ENCODE peak calls at places on chromosome 16, in five cellular contexts. A, R, T, D and U are unnamed samples.

GRCh38 chr16:57748596-57748995 is 13.0 kb downstream of the KATNB1 start:
- DNase-seq in R (no peak), A (no peak), D (peak), T (no peak), U (no peak)

GRCh38 chr16:8996891-8997290 is 33.2 kb upstream of the USP7 start:
- DNase-seq in D (no peak), T (no peak), R (no peak), A (peak), U (no peak)

GRCh38 chr16:78957328-78958100 is 643.0 kb downstream of the MAF start:
- DNase-seq in T (no peak), D (peak), A (no peak), R (no peak), U (peak)

GRCh38 chr16:72179592-72179991 is 7.6 kb upstream of the PMFBP1 start:
- DNase-seq in R (no peak), A (no peak), T (no peak), D (no peak), U (no peak)

GRCh38 chr16:75908301-75908700 is 182.0 kb upstream of the CPHXL start:
- DNase-seq in T (no peak), D (peak), R (no peak), A (no peak), U (no peak)

GRCh38 chr16:20879175-20880053 is 20.7 kb downstream of the DCUN1D3 start:
- DNase-seq in A (no peak), D (peak), R (no peak), T (peak), U (no peak)

GRCh38 chr16:87806246-87806607 is 40.4 kb upstream of the KLHDC4 start:
- DNase-seq in D (peak), A (peak), T (peak), R (no peak), U (no peak)

GRCh38 chr16:68444058-68444657 is 4.2 kb downstream of the SMPD3 start:
- DNase-seq in R (peak), T (peak), D (peak), A (no peak), U (peak)

GRCh38 chr16:68651136-68651535 is 6.0 kb downstream of the CDH3 start:
- DNase-seq in T (no peak), R (no peak), A (no peak), D (no peak), U (no peak)

GRCh38 chr16:10644092-10644491 is 50.6 kb downstream of the TEKT5 start:
- DNase-seq in A (no peak), D (no peak), T (no peak), R (no peak), U (no peak)

GRCh38 chr16:30615358-30616076 is 5.3 kb upstream of the ZNF689 start:
- DNase-seq in A (peak), D (peak), R (peak), T (peak), U (peak)

GRCh38 chr16:56298948-56299602 is 107.8 kb downstream of the GNAO1 start:
- DNase-seq in D (no peak), A (no peak), T (no peak), R (no peak), U (peak)

GRCh38 chr16:2205104-2205966 is at the start of gene MLST8:
- DNase-seq in A (peak), R (peak), T (peak), D (peak), U (peak)

GRCh38 chr16:83722501-83723183 is 85.1 kb upstream of the HSBP1 start:
- DNase-seq in T (no peak), A (no peak), D (no peak), R (no peak), U (no peak)

GRCh38 chr16:48276102-48276501 is 28.8 kb upstream of the ABCC11 start:
- DNase-seq in D (peak), A (no peak), T (peak), R (no peak), U (no peak)

GRCh38 chr16:22938647-22939046 is 124.7 kb downstream of the HS3ST2 start:
- DNase-seq in R (no peak), T (no peak), D (no peak), A (no peak), U (no peak)

GRCh38 chr16:48907906-48908634 is 298.1 kb upstream of the N4BP1 start:
- DNase-seq in A (no peak), T (no peak), R (no peak), D (peak), U (no peak)

GRCh38 chr16:81189100-81189664 is 49.3 kb upstream of the BCO1 start:
- DNase-seq in D (no peak), T (peak), R (no peak), A (no peak), U (no peak)

GRCh38 chr16:28935924-28936783 is 4.4 kb downstream of the CD19 start:
- DNase-seq in T (peak), D (peak), R (peak), A (peak), U (peak)

GRCh38 chr16:23434380-23434779 is 18.6 kb downstream of the COG7 start:
- DNase-seq in R (no peak), D (peak), T (peak), A (peak), U (peak)

GRCh38 chr16:82767198-82767597 is 140.4 kb downstream of the CDH13 start:
- DNase-seq in D (no peak), R (no peak), A (no peak), T (no peak), U (no peak)

GRCh38 chr16:81488687-81489411 is 44.2 kb downstream of the CMIP start:
- DNase-seq in D (no peak), R (no peak), T (no peak), A (no peak), U (no peak)

GRCh38 chr16:9042943-9043680 is 48.3 kb upstream of the HAPSTR1 start:
- DNase-seq in R (no peak), A (no peak), T (peak), D (no peak), U (no peak)

GRCh38 chr16:52812945-52813556 is 239.6 kb downstream of the CHD9NB start:
- DNase-seq in D (peak), A (peak), R (no peak), T (peak), U (no peak)

GRCh38 chr16:67651039-67651438 is 6.1 kb downstream of the CARMIL2 start:
- DNase-seq in A (no peak), D (no peak), T (no peak), R (no peak), U (no peak)

GRCh38 chr16:28587386-28587785 is 9.5 kb downstream of the SULT1A2 start:
- DNase-seq in R (no peak), T (no peak), D (peak), A (no peak), U (no peak)

GRCh38 chr16:11151156-11151904 is 104.7 kb downstream of the SOCS1 start:
- DNase-seq in R (no peak), A (no peak), D (no peak), T (no peak), U (no peak)

GRCh38 chr16:86821933-86822332 is 243.6 kb downstream of the FOXL1 start:
- DNase-seq in T (no peak), D (peak), R (no peak), A (no peak), U (no peak)

GRCh38 chr16:10950393-10950792 is 6.0 kb downstream of the CLEC16A start:
- DNase-seq in R (no peak), D (peak), T (no peak), A (no peak), U (no peak)

GRCh38 chr16:63787014-63787413 is 1334.8 kb downstream of the CDH11 start:
- DNase-seq in A (no peak), T (no peak), D (no peak), R (no peak), U (no peak)

GRCh38 chr16:1787322-1788094 is 4.7 kb downstream of the NUBP2 start:
- DNase-seq in D (no peak), R (no peak), A (no peak), T (no peak), U (no peak)

DNA sequence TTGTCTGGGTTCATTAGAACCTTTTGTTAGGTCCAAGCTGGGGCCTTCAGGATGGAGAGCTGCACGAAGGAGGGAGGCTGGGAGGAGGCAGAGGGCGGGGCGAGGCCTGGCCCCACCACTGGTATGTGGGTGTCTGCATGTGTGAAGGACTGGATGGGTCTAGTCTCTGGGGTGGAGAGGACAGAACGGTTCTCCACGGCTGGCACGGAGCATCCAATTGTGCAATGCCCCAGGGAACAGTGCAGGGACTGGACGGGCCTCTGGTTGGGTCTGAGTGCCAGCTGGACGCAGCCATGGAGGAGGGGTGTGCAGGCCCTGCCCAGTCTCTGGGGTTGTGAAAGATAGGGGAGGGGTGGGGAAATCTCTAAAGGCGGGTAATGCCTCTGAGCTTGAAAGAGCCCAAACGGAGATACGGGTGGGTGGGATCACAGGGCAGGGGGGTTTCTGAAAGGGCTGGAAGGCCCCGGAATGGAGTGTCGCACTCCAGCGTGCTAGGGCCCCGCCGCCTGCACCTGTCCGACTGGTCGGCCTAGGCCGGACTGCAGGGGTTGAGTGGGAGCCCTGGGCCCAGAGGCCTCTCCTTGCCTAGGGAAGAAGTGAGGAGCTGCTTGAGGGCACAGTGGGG is 1.6 kb downstream of the PPL start:
- DNase-seq in A (no peak), R (no peak), D (no peak), T (no peak), U (no peak)
- H3K4me2 ChIP-seq in A (peak), R (peak), D (peak), T (no peak), U (no peak)

GRCh38 chr16:85370543-85370880 is 242.6 kb upstream of the GSE1 start:
- DNase-seq in D (no peak), A (no peak), T (no peak), R (no peak), U (no peak)

GRCh38 chr16:85373741-85374570 is 239.2 kb upstream of the GSE1 start:
- DNase-seq in R (no peak), A (no peak), D (no peak), T (no peak), U (no peak)

GRCh38 chr16:85370881-85371651 is 242.1 kb upstream of the GSE1 start:
- DNase-seq in R (no peak), D (no peak), A (no peak), T (no peak), U (no peak)

GRCh38 chr16:85372627-85373372 is 240.3 kb upstream of the GSE1 start:
- DNase-seq in T (peak), D (peak), R (no peak), A (no peak), U (no peak)

GRCh38 chr16:85371948-85372347 is 241.2 kb upstream of the GSE1 start:
- DNase-seq in A (no peak), D (no peak), T (no peak), R (no peak), U (no peak)
- H3K4me3 ChIP-seq in A (no peak), D (no peak), T (no peak), R (no peak), U (no peak)

GRCh38 chr16:25413133-25413532 is 155.5 kb upstream of the ZKSCAN2 start:
- DNase-seq in R (no peak), A (no peak), T (no peak), D (no peak), U (no peak)
- H3K9ac ChIP-seq in R (no peak), A (no peak), T (no peak), D (no peak), U (no peak)

GRCh38 chr16:15572329-15573001 is 70.5 kb downstream of the MARF1 start:
- DNase-seq in A (no peak), R (no peak), T (peak), D (no peak), U (no peak)
- H3K4me2 ChIP-seq in A (no peak), R (no peak), T (peak), D (no peak), U (no peak)

GRCh38 chr16:700684-701584 is 4.7 kb downstream of the FBXL16 start:
- DNase-seq in T (no peak), R (peak), D (peak), A (no peak), U (peak)
- H3K4me3 ChIP-seq in T (no peak), R (peak), D (no peak), A (no peak), U (no peak)